ENCODE peak calls at places on chromosome 9, in eight cellular contexts. J, N, U, Z, L, V, F and P are unnamed samples.

GRCh38 chr9:98573749-98574278 is 134.9 kb downstream of the GABBR2 start:
- DNase-seq in J (no peak), L (no peak), U (no peak), Z (no peak), N (no peak), F (no peak), V (no peak), P (no peak)

GRCh38 chr9:35919212-35920003 is 10.1 kb downstream of the SPAAR start:
- DNase-seq in F (no peak), V (no peak), U (no peak), Z (no peak), N (no peak), L (no peak), J (no peak), P (no peak)

GRCh38 chr9:75134495-75134894 is 46.2 kb downstream of the OSTF1 start:
- DNase-seq in F (no peak), N (peak), U (no peak), L (no peak), Z (no peak), V (no peak), J (no peak), P (no peak)

GRCh38 chr9:34866614-34867013 is 91.5 kb upstream of the PHF24 start:
- DNase-seq in N (no peak), L (no peak), J (no peak), Z (no peak), V (no peak), U (no peak), F (no peak), P (no peak)

GRCh38 chr9:137306546-137307254 is 4.6 kb upstream of the NRARP start:
- DNase-seq in L (no peak), V (no peak), N (no peak), J (no peak), U (no peak), Z (no peak), F (no peak), P (no peak)

GRCh38 chr9:129487307-129487657 is 133.6 kb downstream of the C9orf50 start:
- DNase-seq in J (no peak), N (no peak), Z (no peak), V (no peak), F (no peak), L (peak), U (no peak), P (no peak)

GRCh38 chr9:14482856-14483255 is 168.9 kb upstream of the NFIB start:
- DNase-seq in L (no peak), U (no peak), V (no peak), J (no peak), F (no peak), Z (no peak), N (no peak), P (no peak)

GRCh38 chr9:37667706-37668672 is 17.2 kb downstream of the FRMPD1 start:
- DNase-seq in F (peak), J (no peak), Z (no peak), L (no peak), N (peak), V (no peak), U (no peak), P (no peak)

GRCh38 chr9:37997636-37998374 is 71.2 kb downstream of the SHB start:
- DNase-seq in U (no peak), F (peak), V (peak), L (no peak), N (no peak), Z (no peak), J (no peak), P (no peak)

GRCh38 chr9:104280216-104280585 is 186.1 kb downstream of the SMC2 start:
- DNase-seq in L (peak), Z (no peak), N (no peak), J (no peak), V (no peak), U (no peak), F (no peak), P (no peak)

GRCh38 chr9:124468061-124468740 is 17.9 kb downstream of the ADGRD2 start:
- DNase-seq in V (no peak), U (no peak), J (no peak), F (no peak), L (no peak), N (no peak), Z (no peak), P (no peak)

GRCh38 chr9:120183615-120184014 is 396.4 kb downstream of the CDK5RAP2 start:
- DNase-seq in L (no peak), J (no peak), F (no peak), N (no peak), U (no peak), V (no peak), Z (no peak), P (no peak)

GRCh38 chr9:88593537-88594185 is 58.7 kb downstream of the NXNL2 start:
- DNase-seq in N (peak), V (peak), F (peak), U (peak), Z (no peak), L (peak), J (no peak), P (no peak)

GRCh38 chr9:78121488-78121887 is 89.9 kb upstream of the GNAQ start:
- DNase-seq in F (peak), U (peak), J (no peak), N (peak), Z (peak), L (peak), V (peak), P (no peak)

GRCh38 chr9:115978739-115979138 is 174.9 kb upstream of the PAPPA start:
- DNase-seq in V (peak), Z (no peak), J (no peak), L (no peak), U (peak), F (no peak), N (no peak), P (no peak)

GRCh38 chr9:115267788-115268187 is 149.8 kb upstream of the TNC start:
- DNase-seq in U (no peak), J (no peak), N (peak), Z (no peak), V (peak), F (no peak), L (peak), P (no peak)

GRCh38 chr9:4371108-4371507 is 71.2 kb upstream of the GLIS3 start:
- DNase-seq in N (no peak), F (peak), U (peak), Z (peak), L (peak), J (peak), V (peak), P (peak)

GRCh38 chr9:15374310-15374709 is 48.4 kb upstream of the SNAPC3 start:
- DNase-seq in F (no peak), Z (no peak), N (no peak), J (no peak), L (no peak), V (no peak), U (no peak), P (no peak)

GRCh38 chr9:96149881-96150280 is 152.1 kb downstream of the HSD17B3 start:
- DNase-seq in V (no peak), F (no peak), N (no peak), U (no peak), J (no peak), L (no peak), Z (no peak), P (no peak)

GRCh38 chr9:4062966-4063365 is 236.9 kb downstream of the GLIS3 start:
- DNase-seq in V (no peak), U (peak), L (peak), J (no peak), N (no peak), Z (no peak), F (no peak), P (peak)

GRCh38 chr9:136769710-136770191 is 5.4 kb upstream of the LCN15 start:
- DNase-seq in Z (no peak), J (no peak), L (peak), V (no peak), N (peak), F (peak), U (no peak), P (no peak)

GRCh38 chr9:35661756-35662350 is 3.1 kb downstream of the ARHGEF39 start:
- DNase-seq in Z (no peak), U (no peak), V (no peak), F (no peak), L (no peak), J (no peak), N (no peak), P (no peak)

GRCh38 chr9:133892193-133892920 is 99.8 kb downstream of the VAV2 start:
- DNase-seq in V (no peak), L (no peak), J (no peak), Z (no peak), F (no peak), U (no peak), N (no peak), P (no peak)

GRCh38 chr9:129178983-129179382 is 922 bp upstream of the IER5L start:
- DNase-seq in Z (no peak), J (no peak), F (peak), L (no peak), V (no peak), N (peak), U (no peak), P (no peak)

GRCh38 chr9:113578877-113579269 is 115.3 kb downstream of the RGS3 start:
- DNase-seq in Z (peak), F (no peak), J (peak), N (no peak), L (peak), V (peak), U (peak), P (peak)
- H3K4me3 ChIP-seq in Z (no peak), F (no peak), J (no peak), N (no peak), L (no peak), V (no peak), U (no peak), P (no peak)

GRCh38 chr9:76394023-76394895 is at the start of gene RFK:
- DNase-seq in N (peak), U (peak), F (peak), J (peak), V (peak), Z (peak), L (peak), P (peak)

GRCh38 chr9:76395381-76395780 is 1.2 kb upstream of the RFK start:
- DNase-seq in J (no peak), Z (no peak), U (no peak), L (no peak), F (peak), V (no peak), N (no peak), P (no peak)

GRCh38 chr9:76394896-76395244 is 644 bp upstream of the RFK start:
- DNase-seq in J (no peak), Z (no peak), L (no peak), U (no peak), N (peak), F (peak), V (peak), P (no peak)

GRCh38 chr9:76396597-76396996 is 2.4 kb upstream of the RFK start:
- DNase-seq in U (no peak), N (no peak), Z (no peak), J (no peak), V (no peak), L (no peak), F (no peak), P (no peak)

GRCh38 chr9:76396144-76396543 is 1.9 kb upstream of the RFK start:
- DNase-seq in Z (no peak), J (no peak), L (no peak), F (peak), V (no peak), U (no peak), N (no peak), P (no peak)
- H3K4me3 ChIP-seq in Z (no peak), J (no peak), L (no peak), F (no peak), V (no peak), U (no peak), N (no peak), P (no peak)

GRCh38 chr9:8880031-8880430 is 1080.5 kb upstream of the DMAC1 start:
- DNase-seq in N (no peak), U (no peak), Z (no peak), L (no peak), J (no peak), V (no peak), F (no peak), P (no peak)

GRCh38 chr9:8879284-8879683 is 1079.7 kb upstream of the DMAC1 start:
- DNase-seq in U (no peak), J (no peak), V (no peak), F (no peak), N (no peak), Z (no peak), L (no peak), P (no peak)

GRCh38 chr9:8888592-8888991 is 1089.0 kb upstream of the DMAC1 start:
- DNase-seq in N (no peak), L (no peak), Z (no peak), J (no peak), F (no peak), U (no peak), V (no peak), P (no peak)

GRCh38 chr9:8887369-8887768 is 1087.8 kb upstream of the DMAC1 start:
- DNase-seq in Z (no peak), V (no peak), N (no peak), F (no peak), U (no peak), J (no peak), L (no peak), P (no peak)

DNA sequence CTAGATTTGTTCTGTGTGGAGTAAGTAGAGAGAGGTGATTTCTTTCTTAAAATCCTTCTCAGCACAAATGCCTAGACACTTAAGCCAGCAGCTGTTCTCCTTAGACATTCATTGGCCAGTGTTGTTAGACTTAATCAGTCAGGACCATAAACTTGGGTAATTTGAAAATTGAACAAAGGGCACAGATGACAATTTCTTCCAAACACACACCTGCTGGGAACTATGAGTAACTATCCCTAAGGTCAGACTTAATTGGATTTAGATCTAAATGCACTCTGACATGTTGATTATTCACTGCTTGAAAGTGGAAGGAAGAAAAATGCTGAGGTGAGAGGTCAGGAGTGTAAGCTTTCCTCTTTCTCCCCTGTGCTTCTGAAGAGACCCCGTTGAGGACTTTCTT is 1083.7 kb upstream of the DMAC1 start:
- DNase-seq in V (no peak), U (no peak), F (no peak), N (no peak), J (no peak), L (no peak), Z (no peak), P (no peak)
- H3K4me3 ChIP-seq in V (no peak), U (no peak), F (no peak), N (no peak), J (no peak), L (no peak), Z (no peak), P (no peak)

GRCh38 chr9:975740-976257 is 656 bp upstream of the DMRT3 start:
- DNase-seq in Z (no peak), L (no peak), V (no peak), N (no peak), F (no peak), J (peak), U (no peak), P (no peak)

GRCh38 chr9:978117-978830 is 1.8 kb downstream of the DMRT3 start:
- DNase-seq in N (peak), J (peak), U (no peak), L (no peak), Z (no peak), V (no peak), F (no peak), P (no peak)

GRCh38 chr9:976805-977360 is 428 bp downstream of the DMRT3 start:
- DNase-seq in N (peak), L (no peak), J (peak), V (no peak), U (no peak), Z (no peak), F (peak), P (no peak)

GRCh38 chr9:976258-976804 is at the start of gene DMRT3:
- DNase-seq in L (no peak), N (peak), V (no peak), Z (no peak), U (no peak), F (peak), J (peak), P (no peak)

GRCh38 chr9:977361-978116 is 1.1 kb downstream of the DMRT3 start:
- DNase-seq in L (no peak), Z (no peak), J (no peak), N (peak), V (no peak), F (no peak), U (no peak), P (no peak)
- H3K4me3 ChIP-seq in L (no peak), Z (no peak), J (peak), N (peak), V (no peak), F (peak), U (no peak), P (no peak)

GRCh38 chr9:132589148-132590036 is 7.0 kb downstream of the BARHL1 start:
- DNase-seq in N (peak), J (no peak), L (no peak), U (no peak), V (no peak), Z (no peak), F (no peak), P (no peak)
- H3K4me3 ChIP-seq in N (peak), J (no peak), L (no peak), U (no peak), V (no peak), Z (no peak), F (no peak), P (no peak)

DNA sequence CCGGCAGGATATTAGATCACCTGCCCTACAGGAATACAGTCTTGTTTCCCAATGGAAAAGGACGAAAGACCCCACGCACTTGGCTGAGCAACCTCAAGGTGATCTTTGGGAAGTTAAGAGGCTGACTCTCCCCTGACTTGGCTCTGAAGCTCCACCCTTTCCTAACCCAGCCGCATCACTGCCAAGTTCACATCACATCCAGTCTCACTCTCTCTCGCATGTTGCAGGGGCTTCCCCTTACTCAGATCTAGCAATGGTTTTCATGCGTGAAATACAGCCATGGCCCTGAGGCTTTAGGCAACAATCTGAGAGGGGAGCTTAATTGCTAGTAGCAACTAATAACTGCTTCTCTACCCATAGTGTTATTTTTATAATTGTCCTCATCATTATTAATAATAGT is 211.6 kb downstream of the DOCK8 start:
- DNase-seq in U (no peak), F (no peak), J (no peak), L (no peak), V (no peak), Z (no peak), N (no peak), P (no peak)
- H3K4me3 ChIP-seq in U (no peak), F (no peak), J (no peak), L (no peak), V (no peak), Z (no peak), N (no peak), P (no peak)

DNA sequence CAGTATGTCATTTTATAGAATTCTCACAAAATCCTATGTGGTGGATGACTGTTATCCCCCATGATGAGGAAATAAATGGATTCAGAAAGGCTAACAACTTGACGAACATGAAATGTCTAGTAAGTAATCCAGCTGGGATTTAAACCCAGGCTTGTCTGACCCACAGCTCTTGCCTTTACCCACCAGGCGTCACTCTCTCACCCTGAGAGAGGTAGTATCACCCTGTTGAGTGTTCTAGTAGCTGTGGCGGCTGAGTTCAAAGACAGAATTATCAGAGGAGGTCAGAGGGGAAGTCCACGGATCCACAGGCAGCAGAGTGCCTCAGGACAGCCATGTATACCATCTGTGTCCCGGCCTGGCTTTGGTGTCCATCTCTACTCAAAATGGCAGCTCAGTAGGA is 113.8 kb downstream of the ZNF462 start:
- DNase-seq in J (no peak), F (peak), L (no peak), N (no peak), Z (no peak), U (no peak), V (no peak), P (no peak)
- H3K4me3 ChIP-seq in J (no peak), F (no peak), L (no peak), N (no peak), Z (no peak), U (no peak), V (no peak), P (no peak)

GRCh38 chr9:20981486-20981885 is 50.0 kb downstream of the HACD4 start:
- DNase-seq in L (peak), V (peak), J (no peak), F (no peak), N (no peak), U (peak), Z (peak), P (peak)
- H3K4me3 ChIP-seq in L (no peak), V (no peak), J (no peak), F (no peak), N (no peak), U (no peak), Z (no peak), P (no peak)

GRCh38 chr9:68998344-68998743 is 15.6 kb downstream of the PRKACG start:
- DNase-seq in L (no peak), U (no peak), J (no peak), V (no peak), Z (no peak), F (no peak), N (no peak), P (no peak)
- H3K4me3 ChIP-seq in L (no peak), U (no peak), J (no peak), V (no peak), Z (no peak), F (no peak), N (no peak), P (no peak)